ENCODE peak calls at places on chromosomes 11 and 22, in nine cellular contexts. F, C, B, O, D, Z, N, A and X are unnamed samples.

GRCh38 chr22:27195104-27195503 is 537.7 kb downstream of the MIAT start:
- DNase-seq in F (no peak), C (no peak), B (no peak), O (no peak), D (no peak), Z (no peak), N (no peak), A (no peak), X (no peak)

GRCh38 chr11:2580061-2580421 is 119.8 kb downstream of the KCNQ1OT1 start:
- DNase-seq in F (no peak), C (no peak), B (no peak), O (no peak), D (no peak), Z (no peak), N (no peak), A (no peak), X (no peak)

GRCh38 chr11:119484741-119485605 is 62.0 kb upstream of the THY1 start:
- DNase-seq in F (no peak), C (peak; percentile 8), B (no peak), O (no peak), D (no peak), Z (no peak), N (no peak), A (no peak), X (no peak)

GRCh38 chr11:17930544-17931144 is 82.2 kb downstream of the SERGEF start:
- DNase-seq in F (no peak), C (no peak), B (peak; percentile 12), O (no peak), D (no peak), Z (no peak), N (no peak), A (no peak), X (no peak)

GRCh38 chr11:73962097-73962705 is 11.4 kb downstream of the DNAJB13 start:
- DNase-seq in F (no peak), C (no peak), B (no peak), O (no peak), D (no peak), Z (no peak), N (no peak), A (no peak), X (no peak)

GRCh38 chr11:119433369-119433749 is 10.4 kb upstream of the THY1 start:
- DNase-seq in F (no peak), C (no peak), B (no peak), O (no peak), D (no peak), Z (no peak), N (no peak), A (peak; percentile 50), X (no peak)

GRCh38 chr11:59791639-59792038 is 18.9 kb downstream of the MRPL16 start:
- DNase-seq in F (no peak), C (no peak), B (no peak), O (no peak), D (no peak), Z (no peak), N (no peak), A (no peak), X (no peak)

GRCh38 chr11:62556102-62556871 is 9.7 kb upstream of the AHNAK start:
- DNase-seq in F (peak; percentile 71), C (peak; percentile 59), B (peak; percentile 61), O (peak; percentile 73), D (no peak), Z (peak; percentile 70), N (peak; percentile 84), A (peak; percentile 96), X (no peak)

GRCh38 chr11:94139421-94139820 is 10.8 kb downstream of the PANX1 start:
- DNase-seq in F (no peak), C (no peak), B (no peak), O (no peak), D (no peak), Z (no peak), N (no peak), A (no peak), X (no peak)

GRCh38 chr11:70682760-70683159 is 284.4 kb downstream of the CTTN start:
- DNase-seq in F (no peak), C (no peak), B (no peak), O (no peak), D (no peak), Z (no peak), N (no peak), A (no peak), X (no peak)

GRCh38 chr11:62536301-62536957 is 10.2 kb downstream of the AHNAK start:
- DNase-seq in F (no peak), C (no peak), B (peak; percentile 29), O (no peak), D (no peak), Z (no peak), N (no peak), A (no peak), X (no peak)

GRCh38 chr22:45604239-45604711 is 67.4 kb upstream of the ATXN10 start:
- DNase-seq in F (no peak), C (no peak), B (no peak), O (no peak), D (no peak), Z (no peak), N (no peak), A (peak; percentile 51), X (no peak)

GRCh38 chr11:13717331-13717730 is 48.9 kb downstream of the FAR1 start:
- DNase-seq in F (no peak), C (no peak), B (no peak), O (no peak), D (no peak), Z (no peak), N (no peak), A (peak; percentile 48), X (no peak)

GRCh38 chr22:21098099-21098671 is 52.4 kb downstream of the LRRC74B start:
- DNase-seq in F (no peak), C (no peak), B (no peak), O (no peak), D (no peak), Z (no peak), N (no peak), A (peak; percentile 3), X (no peak)

GRCh38 chr11:69351460-69351859 is 57.5 kb downstream of the MYEOV start:
- DNase-seq in F (no peak), C (no peak), B (no peak), O (no peak), D (no peak), Z (no peak), N (no peak), A (peak; percentile 52), X (no peak)

GRCh38 chr11:115496892-115497291 is 7.3 kb downstream of the CADM1 start:
- DNase-seq in F (no peak), C (no peak), B (no peak), O (no peak), D (no peak), Z (no peak), N (no peak), A (no peak), X (no peak)

GRCh38 chr11:61844909-61845565 is 16.9 kb downstream of the FADS2 start:
- DNase-seq in F (no peak), C (no peak), B (no peak), O (no peak), D (no peak), Z (no peak), N (no peak), A (no peak), X (no peak)

GRCh38 chr11:35750981-35751663 is 88.5 kb downstream of the TRIM44 start:
- DNase-seq in F (no peak), C (no peak), B (no peak), O (no peak), D (no peak), Z (no peak), N (no peak), A (no peak), X (no peak)

GRCh38 chr22:44813416-44813815 is 61.0 kb downstream of the ARHGAP8 start:
- DNase-seq in F (no peak), C (no peak), B (no peak), O (no peak), D (no peak), Z (no peak), N (no peak), A (no peak), X (no peak)

GRCh38 chr11:61695917-61696316 is 15.7 kb downstream of the DAGLA start:
- DNase-seq in F (peak; percentile 81), C (peak; percentile 38), B (no peak), O (peak; percentile 91), D (no peak), Z (peak; percentile 83), N (peak; percentile 25), A (peak; percentile 84), X (no peak)

GRCh38 chr11:74208507-74208906 is 37.4 kb downstream of the PPME1 start:
- DNase-seq in F (no peak), C (no peak), B (no peak), O (no peak), D (no peak), Z (no peak), N (no peak), A (no peak), X (no peak)

GRCh38 chr11:6635082-6635932 is 16.1 kb upstream of the TPP1 start:
- DNase-seq in F (no peak), C (peak; percentile 59), B (no peak), O (no peak), D (no peak), Z (no peak), N (no peak), A (no peak), X (no peak)

GRCh38 chr11:131356201-131356600 is 14.2 kb upstream of the NTM start:
- DNase-seq in F (no peak), C (no peak), B (no peak), O (no peak), D (no peak), Z (no peak), N (no peak), A (no peak), X (no peak)

GRCh38 chr11:116294630-116295029 is 478.2 kb downstream of the BUD13 start:
- DNase-seq in F (no peak), C (no peak), B (no peak), O (no peak), D (no peak), Z (no peak), N (no peak), A (no peak), X (no peak)

GRCh38 chr22:35663371-35663770 is 15.1 kb downstream of the APOL6 start:
- DNase-seq in F (no peak), C (no peak), B (no peak), O (no peak), D (no peak), Z (no peak), N (no peak), A (no peak), X (no peak)

GRCh38 chr11:37504925-37505324 is 906.9 kb upstream of the RAG2 start:
- DNase-seq in F (no peak), C (no peak), B (no peak), O (no peak), D (no peak), Z (no peak), N (no peak), A (no peak), X (no peak)

GRCh38 chr11:120894207-120894989 is 129.5 kb upstream of the TBCEL start:
- DNase-seq in F (no peak), C (no peak), B (no peak), O (no peak), D (peak; percentile 19), Z (no peak), N (no peak), A (no peak), X (no peak)

GRCh38 chr11:105740164-105740903 is 130.5 kb downstream of the GRIA4 start:
- DNase-seq in F (no peak), C (no peak), B (no peak), O (no peak), D (no peak), Z (no peak), N (no peak), A (no peak), X (no peak)

GRCh38 chr11:47204633-47204989 is 10.2 kb upstream of the DDB2 start:
- DNase-seq in F (no peak), C (no peak), B (no peak), O (no peak), D (no peak), Z (no peak), N (no peak), A (peak; percentile 47), X (no peak)

GRCh38 chr22:26849575-26849974 is 192.2 kb downstream of the MIAT start:
- DNase-seq in F (no peak), C (no peak), B (no peak), O (no peak), D (no peak), Z (no peak), N (no peak), A (no peak), X (no peak)

GRCh38 chr11:46628961-46629360 is 11.6 kb downstream of the ATG13 start:
- DNase-seq in F (no peak), C (no peak), B (no peak), O (no peak), D (no peak), Z (no peak), N (no peak), A (no peak), X (no peak)